ENCODE peak calls at places on chromosomes 5 and 9, in five cellular contexts. L is ecto neural progenitor cell, F is NCI-H187, E is WTC11, I is T-cell. N is an unnamed sample.

GRCh38 chr5:83925321-83925877 is 204.7 kb upstream of the HAPLN1 start:
- DNase-seq in L (no peak), F (no peak), E (no peak), I (no peak), N (peak)

GRCh38 chr9:112115109-112115508 is 60.0 kb downstream of the SUSD1 start:
- DNase-seq in L (no peak), F (no peak), E (no peak), I (no peak), N (no peak)

GRCh38 chr9:31542384-31543055 is 841.9 kb upstream of the ACO1 start:
- DNase-seq in L (no peak), F (no peak), E (peak), I (peak), N (peak)

GRCh38 chr5:6678385-6678784 is 34.8 kb upstream of the TENT4A start:
- DNase-seq in L (no peak), F (no peak), E (no peak), I (no peak), N (no peak)

GRCh38 chr5:64074533-64074932 is 91.1 kb upstream of the RNF180 start:
- DNase-seq in L (no peak), F (no peak), E (peak), I (no peak), N (no peak)

GRCh38 chr9:110575952-110576351 is 3.6 kb downstream of the SVEP1 start:
- DNase-seq in L (no peak), F (no peak), E (no peak), I (no peak), N (peak)

GRCh38 chr5:125316913-125317545 is 570.6 kb upstream of the ZNF608 start:
- DNase-seq in L (no peak), F (no peak), E (no peak), I (no peak), N (no peak)

GRCh38 chr9:125758986-125759811 is 12.0 kb downstream of the PBX3 start:
- DNase-seq in L (no peak), F (no peak), E (no peak), I (no peak), N (peak)

GRCh38 chr9:131263701-131264100 is 12.6 kb downstream of the FAM78A start:
- DNase-seq in L (no peak), F (no peak), E (no peak), I (no peak), N (no peak)

GRCh38 chr9:105171076-105171475 is 73.4 kb upstream of the SLC44A1 start:
- DNase-seq in L (no peak), F (no peak), E (no peak), I (no peak), N (no peak)

GRCh38 chr9:69168709-69169217 is 5.3 kb upstream of the TJP2 start:
- DNase-seq in L (no peak), F (no peak), E (peak), I (peak), N (peak)

GRCh38 chr9:35313911-35314310 is 152.1 kb downstream of the UNC13B start:
- DNase-seq in L (no peak), F (no peak), E (no peak), I (no peak), N (peak)

GRCh38 chr9:123473226-123473625 is 117.2 kb downstream of the CRB2 start:
- DNase-seq in L (no peak), F (no peak), E (no peak), I (no peak), N (no peak)

GRCh38 chr9:122119166-122119521 is 26.0 kb upstream of the TTLL11 start:
- DNase-seq in L (no peak), F (no peak), E (no peak), I (no peak), N (peak)

GRCh38 chr5:74240783-74241750 is 399.5 kb downstream of the ENC1 start:
- DNase-seq in L (no peak), F (no peak), E (no peak), I (no peak), N (peak)

GRCh38 chr5:117454716-117455212 is 880.1 kb upstream of the SEMA6A start:
- DNase-seq in L (peak), F (peak), E (peak), I (peak), N (no peak)

N was measured in fibroblast of gingiva.